ENCODE peak calls at places on chromosomes 4 and X, in six cellular contexts. T is occipital lobe; Y is small intestine; Q is CD8-positive, alpha-beta T cell; S is cardiac muscle cell; W is activated CD8-positive, alpha-beta memory T cell treated with anti-CD3 and anti-CD28 coated beads, Interleukin-2, amount 50 U/mL, for 48 hours. J is an unnamed sample.

GRCh38 chr4:108941914-108942379 is 179.1 kb upstream of the ETNPPL start:
- DNase-seq in S (no peak), Y (no peak), W (no peak), Q (no peak), T (no peak), J (no peak)

GRCh38 chr4:186296481-186296880 is 30.5 kb downstream of the F11 start:
- DNase-seq in Y (peak), T (no peak), Q (no peak), W (no peak), S (peak), J (peak)

GRCh38 chr4:44988011-44988410 is 261.7 kb upstream of the GNPDA2 start:
- DNase-seq in Y (no peak), Q (no peak), S (no peak), W (no peak), T (no peak), J (no peak)

GRCh38 chrX:53716328-53717088 is 30.0 kb upstream of the HUWE1 start:
- DNase-seq in Y (peak), W (peak), Q (peak), T (no peak), S (peak), J (no peak)

GRCh38 chr4:76748649-76749048 is 149.3 kb downstream of the SOWAHB start:
- DNase-seq in Q (no peak), W (no peak), Y (peak), T (no peak), S (peak), J (peak)

GRCh38 chrX:119916310-119916709 is 20.6 kb downstream of the AKAP14 start:
- DNase-seq in Y (no peak), W (no peak), S (no peak), T (no peak), Q (no peak), J (no peak)

GRCh38 chr4:53431052-53431451 is 53.6 kb downstream of the FIP1L1 start:
- DNase-seq in Y (peak), T (no peak), S (no peak), Q (no peak), W (no peak), J (no peak)

GRCh38 chr4:152126233-152126632 is 365.4 kb upstream of the GATB start:
- DNase-seq in S (no peak), Y (no peak), Q (no peak), T (no peak), W (no peak), J (no peak)

GRCh38 chr4:6761540-6762243 is 20.8 kb upstream of the KIAA0232 start:
- DNase-seq in Y (no peak), W (no peak), S (no peak), Q (no peak), T (peak), J (no peak)

GRCh38 chrX:39950035-39950688 is 147.6 kb downstream of the BCOR start:
- DNase-seq in Y (no peak), W (no peak), Q (no peak), T (no peak), S (no peak), J (no peak)

GRCh38 chr4:8594097-8595038 is 1.8 kb downstream of the CPZ start:
- DNase-seq in T (peak), Q (no peak), Y (peak), W (no peak), S (peak), J (peak)

GRCh38 chrX:31706456-31706855 is 634.6 kb upstream of the FTHL17 start:
- DNase-seq in W (no peak), Q (no peak), Y (peak), S (peak), T (no peak), J (no peak)

GRCh38 chr4:122673252-122673651 is 52.4 kb upstream of the IL21 start:
- DNase-seq in T (no peak), Y (no peak), Q (no peak), W (no peak), S (peak), J (no peak)

GRCh38 chrX:88202149-88202548 is 544.9 kb upstream of the CPXCR1 start:
- DNase-seq in Q (no peak), Y (no peak), W (no peak), S (no peak), T (no peak), J (no peak)

GRCh38 chr4:138678985-138679746 is 336.4 kb upstream of the NOCT start:
- DNase-seq in W (no peak), S (no peak), Y (peak), T (no peak), Q (no peak), J (no peak)

GRCh38 chr4:5212255-5213032 is 161.2 kb downstream of the STK32B start:
- DNase-seq in Q (no peak), T (no peak), S (no peak), W (no peak), Y (no peak), J (no peak)

GRCh38 chr4:111776546-111776945 is 368.7 kb upstream of the FAM241A start:
- DNase-seq in Q (no peak), S (no peak), Y (no peak), T (no peak), W (no peak), J (no peak)

GRCh38 chr4:91914176-91914804 is 389.5 kb upstream of the GRID2 start:
- DNase-seq in S (no peak), W (no peak), Y (peak), T (no peak), Q (no peak), J (no peak)

GRCh38 chr4:34422472-34422871 is 1821.8 kb downstream of the ARAP2 start:
- DNase-seq in W (no peak), S (peak), Y (no peak), T (no peak), Q (no peak), J (no peak)

GRCh38 chrX:16148896-16149295 is 18.4 kb upstream of the MAGEB17 start:
- DNase-seq in W (no peak), T (no peak), Q (no peak), S (no peak), Y (no peak), J (no peak)

GRCh38 chrX:44872319-44872816 is 620 bp upstream of the KDM6A start:
- DNase-seq in W (peak), S (peak), T (no peak), Q (no peak), Y (peak), J (no peak)

GRCh38 chr4:87235020-87235671 is 14.7 kb upstream of the KLHL8 start:
- DNase-seq in S (no peak), Q (no peak), Y (no peak), T (no peak), W (no peak), J (no peak)

GRCh38 chr4:124105212-124105611 is 607.3 kb downstream of the ANKRD50 start:
- DNase-seq in S (peak), T (no peak), W (no peak), Y (no peak), Q (no peak), J (no peak)

GRCh38 chr4:173170210-173170778 is 1.7 kb downstream of the GALNT7 start:
- DNase-seq in Y (no peak), Q (no peak), W (no peak), T (no peak), S (no peak), J (no peak)

GRCh38 chr4:82851318-82851717 is 39.6 kb downstream of the SEC31A start:
- DNase-seq in T (no peak), Q (no peak), S (no peak), Y (no peak), W (no peak), J (no peak)

GRCh38 chrX:120797201-120797938 is 78.3 kb downstream of the CT47B1 start:
- DNase-seq in Y (peak), W (no peak), T (no peak), Q (no peak), S (peak), J (no peak)

GRCh38 chrX:15646543-15646942 is 18.1 kb downstream of the CLTRN start:
- DNase-seq in W (no peak), Q (no peak), T (no peak), S (no peak), Y (no peak), J (no peak)

GRCh38 chrX:26914232-26914631 is 548.9 kb downstream of the PPP4R3C start:
- DNase-seq in Y (no peak), Q (no peak), W (no peak), S (no peak), T (no peak), J (no peak)

GRCh38 chr4:57442834-57443291 is 332.7 kb upstream of the IGFBP7 start:
- DNase-seq in T (peak), S (peak), W (no peak), Y (peak), Q (no peak), J (peak)

GRCh38 chr4:156534205-156534604 is 437.4 kb downstream of the PDGFC start:
- DNase-seq in Y (no peak), W (no peak), T (no peak), S (no peak), Q (no peak), J (no peak)

GRCh38 chrX:20680998-20681397 is 414.3 kb upstream of the RPS6KA3 start:
- DNase-seq in S (peak), W (no peak), Q (no peak), Y (no peak), T (no peak), J (no peak)

GRCh38 chrX:617891-618290 is 12.7 kb upstream of the SHOX start:
- DNase-seq in Q (peak), W (no peak), Y (no peak), S (no peak), T (no peak), J (peak)

J was measured in mucosa of gallbladder.